ENCODE peak calls at places on chromosomes 5 and 9, in eight cellular contexts. One of them, this sample, is unnamed.

GRCh38 chr5:87541033-87541432 is 128.3 kb upstream of the CCNH start:
- DNase-seq in stimulated activated CD8-positive, alpha-beta memory T cell treated with anti-CD3 and anti-CD28 coated beads, Interleukin-7, amount 100 ng/mL, for 24 hours: no peak
- DNase-seq in AG08396: peak; percentile 10
- DNase-seq in 8988T: no peak
- DNase-seq in activated CD4-positive, CD25-positive, alpha-beta regulatory T cell: no peak
- DNase-seq in neural crest cell: no peak
- DNase-seq in cardiac muscle cell: peak; percentile 66
- DNase-seq in AG09319: peak; percentile 25
- DNase-seq in this sample: peak; percentile 77

GRCh38 chr9:110156902-110157301 is 51.1 kb downstream of the C9orf152 start:
- DNase-seq in stimulated activated CD8-positive, alpha-beta memory T cell treated with anti-CD3 and anti-CD28 coated beads, Interleukin-7, amount 100 ng/mL, for 24 hours: no peak
- DNase-seq in activated CD4-positive, CD25-positive, alpha-beta regulatory T cell: no peak
- DNase-seq in cardiac muscle cell: peak; percentile 79
- DNase-seq in AG08396: peak; percentile 17
- DNase-seq in neural crest cell: no peak
- DNase-seq in 8988T: no peak
- DNase-seq in AG09319: peak; percentile 67
- DNase-seq in this sample: no peak

GRCh38 chr9:752201-752600 is 89.3 kb upstream of the DMRT1 start:
- DNase-seq in activated CD4-positive, CD25-positive, alpha-beta regulatory T cell: no peak
- DNase-seq in AG09319: peak; percentile 62
- DNase-seq in stimulated activated CD8-positive, alpha-beta memory T cell treated with anti-CD3 and anti-CD28 coated beads, Interleukin-7, amount 100 ng/mL, for 24 hours: no peak
- DNase-seq in AG08396: peak; percentile 51
- DNase-seq in 8988T: no peak
- DNase-seq in neural crest cell: no peak
- DNase-seq in cardiac muscle cell: peak; percentile 89
- DNase-seq in this sample: peak; percentile 39

GRCh38 chr5:118863345-118863744 is 125.0 kb downstream of the DTWD2 start:
- DNase-seq in neural crest cell: no peak
- DNase-seq in activated CD4-positive, CD25-positive, alpha-beta regulatory T cell: no peak
- DNase-seq in AG09319: no peak
- DNase-seq in stimulated activated CD8-positive, alpha-beta memory T cell treated with anti-CD3 and anti-CD28 coated beads, Interleukin-7, amount 100 ng/mL, for 24 hours: no peak
- DNase-seq in 8988T: no peak
- DNase-seq in cardiac muscle cell: no peak
- DNase-seq in AG08396: peak; percentile 5
- DNase-seq in this sample: no peak

GRCh38 chr5:173452098-173452497 is 123.9 kb upstream of the STC2 start:
- DNase-seq in AG08396: peak; percentile 28
- DNase-seq in neural crest cell: no peak
- DNase-seq in stimulated activated CD8-positive, alpha-beta memory T cell treated with anti-CD3 and anti-CD28 coated beads, Interleukin-7, amount 100 ng/mL, for 24 hours: no peak
- DNase-seq in AG09319: no peak
- DNase-seq in 8988T: peak; percentile 26
- DNase-seq in activated CD4-positive, CD25-positive, alpha-beta regulatory T cell: no peak
- DNase-seq in cardiac muscle cell: peak; percentile 67
- DNase-seq in this sample: no peak

GRCh38 chr5:148843510-148844318 is 17.3 kb downstream of the ADRB2 start:
- DNase-seq in stimulated activated CD8-positive, alpha-beta memory T cell treated with anti-CD3 and anti-CD28 coated beads, Interleukin-7, amount 100 ng/mL, for 24 hours: no peak
- DNase-seq in AG08396: no peak
- DNase-seq in cardiac muscle cell: no peak
- DNase-seq in 8988T: no peak
- DNase-seq in AG09319: no peak
- DNase-seq in activated CD4-positive, CD25-positive, alpha-beta regulatory T cell: no peak
- DNase-seq in neural crest cell: no peak
- DNase-seq in this sample: no peak

GRCh38 chr5:180821538-180821937 is 18.9 kb upstream of the MGAT1 start:
- DNase-seq in AG08396: no peak
- DNase-seq in neural crest cell: no peak
- DNase-seq in AG09319: no peak
- DNase-seq in activated CD4-positive, CD25-positive, alpha-beta regulatory T cell: no peak
- DNase-seq in cardiac muscle cell: no peak
- DNase-seq in stimulated activated CD8-positive, alpha-beta memory T cell treated with anti-CD3 and anti-CD28 coated beads, Interleukin-7, amount 100 ng/mL, for 24 hours: no peak
- DNase-seq in 8988T: no peak
- DNase-seq in this sample: no peak

GRCh38 chr9:128611600-128612394 is 44.9 kb downstream of the DYNC2I2 start:
- DNase-seq in activated CD4-positive, CD25-positive, alpha-beta regulatory T cell: no peak
- DNase-seq in 8988T: no peak
- DNase-seq in AG08396: no peak
- DNase-seq in stimulated activated CD8-positive, alpha-beta memory T cell treated with anti-CD3 and anti-CD28 coated beads, Interleukin-7, amount 100 ng/mL, for 24 hours: no peak
- DNase-seq in AG09319: no peak
- DNase-seq in neural crest cell: no peak
- DNase-seq in cardiac muscle cell: no peak
- DNase-seq in this sample: no peak

GRCh38 chr9:35562895-35563746 is 41.9 kb upstream of the TESK1 start:
- DNase-seq in cardiac muscle cell: no peak
- DNase-seq in activated CD4-positive, CD25-positive, alpha-beta regulatory T cell: no peak
- DNase-seq in AG09319: no peak
- DNase-seq in 8988T: no peak
- DNase-seq in stimulated activated CD8-positive, alpha-beta memory T cell treated with anti-CD3 and anti-CD28 coated beads, Interleukin-7, amount 100 ng/mL, for 24 hours: no peak
- DNase-seq in AG08396: no peak
- DNase-seq in neural crest cell: no peak
- DNase-seq in this sample: no peak

GRCh38 chr9:131420913-131421312 is 27.0 kb downstream of the PRRC2B start:
- DNase-seq in stimulated activated CD8-positive, alpha-beta memory T cell treated with anti-CD3 and anti-CD28 coated beads, Interleukin-7, amount 100 ng/mL, for 24 hours: no peak
- DNase-seq in 8988T: no peak
- DNase-seq in AG08396: no peak
- DNase-seq in activated CD4-positive, CD25-positive, alpha-beta regulatory T cell: no peak
- DNase-seq in cardiac muscle cell: peak; percentile 66
- DNase-seq in neural crest cell: no peak
- DNase-seq in AG09319: no peak
- DNase-seq in this sample: peak; percentile 49

GRCh38 chr5:144187699-144188294 is 17.1 kb downstream of the KCTD16 start:
- DNase-seq in stimulated activated CD8-positive, alpha-beta memory T cell treated with anti-CD3 and anti-CD28 coated beads, Interleukin-7, amount 100 ng/mL, for 24 hours: peak; percentile 39
- DNase-seq in AG08396: peak; percentile 63
- DNase-seq in 8988T: no peak
- DNase-seq in AG09319: peak; percentile 94
- DNase-seq in activated CD4-positive, CD25-positive, alpha-beta regulatory T cell: peak; percentile 59
- DNase-seq in neural crest cell: no peak
- DNase-seq in cardiac muscle cell: peak; percentile 95
- DNase-seq in this sample: no peak

GRCh38 chr5:14263700-14264099 is 120.6 kb downstream of the TRIO start:
- DNase-seq in cardiac muscle cell: no peak
- DNase-seq in stimulated activated CD8-positive, alpha-beta memory T cell treated with anti-CD3 and anti-CD28 coated beads, Interleukin-7, amount 100 ng/mL, for 24 hours: no peak
- DNase-seq in activated CD4-positive, CD25-positive, alpha-beta regulatory T cell: no peak
- DNase-seq in AG08396: no peak
- DNase-seq in neural crest cell: no peak
- DNase-seq in AG09319: no peak
- DNase-seq in 8988T: no peak
- DNase-seq in this sample: no peak

GRCh38 chr5:163574477-163575440 is 69.3 kb downstream of the MAT2B start:
- DNase-seq in stimulated activated CD8-positive, alpha-beta memory T cell treated with anti-CD3 and anti-CD28 coated beads, Interleukin-7, amount 100 ng/mL, for 24 hours: no peak
- DNase-seq in 8988T: no peak
- DNase-seq in activated CD4-positive, CD25-positive, alpha-beta regulatory T cell: no peak
- DNase-seq in AG08396: no peak
- DNase-seq in AG09319: no peak
- DNase-seq in neural crest cell: no peak
- DNase-seq in cardiac muscle cell: no peak
- DNase-seq in this sample: no peak

GRCh38 chr9:37329576-37329975 is 92.9 kb upstream of the GRHPR start:
- DNase-seq in AG08396: no peak
- DNase-seq in AG09319: no peak
- DNase-seq in neural crest cell: no peak
- DNase-seq in stimulated activated CD8-positive, alpha-beta memory T cell treated with anti-CD3 and anti-CD28 coated beads, Interleukin-7, amount 100 ng/mL, for 24 hours: no peak
- DNase-seq in activated CD4-positive, CD25-positive, alpha-beta regulatory T cell: no peak
- DNase-seq in cardiac muscle cell: peak; percentile 58
- DNase-seq in 8988T: no peak
- DNase-seq in this sample: no peak